ENCODE peak calls at places on chromosomes 4 and X, in five cellular contexts. One of them, this sample, is unnamed.

GRCh38 chr4:96170198-96170597 is 330.3 kb downstream of the PDHA2 start:
- DNase-seq in SK-N-SH: peak
- DNase-seq in HepG2: no peak
- DNase-seq in K562: peak
- DNase-seq in GM12878: no peak
- DNase-seq in this sample: no peak

GRCh38 chrX:100685284-100685996 is 41.4 kb downstream of the SRPX2 start:
- DNase-seq in K562: peak
- DNase-seq in SK-N-SH: peak
- DNase-seq in HepG2: peak
- DNase-seq in GM12878: peak
- DNase-seq in this sample: peak

GRCh38 chr4:88535090-88535755 is 11.6 kb upstream of the PYURF start:
- DNase-seq in SK-N-SH: no peak
- DNase-seq in GM12878: no peak
- DNase-seq in HepG2: no peak
- DNase-seq in K562: no peak
- DNase-seq in this sample: no peak

GRCh38 chrX:136712631-136713030 is 64.7 kb downstream of the CD40LG start:
- DNase-seq in HepG2: no peak
- DNase-seq in SK-N-SH: no peak
- DNase-seq in GM12878: no peak
- DNase-seq in K562: no peak
- DNase-seq in this sample: no peak

GRCh38 chr4:147566762-147567161 is 50.4 kb upstream of the TMEM184C start:
- DNase-seq in SK-N-SH: no peak
- DNase-seq in HepG2: no peak
- DNase-seq in K562: no peak
- DNase-seq in GM12878: no peak
- DNase-seq in this sample: no peak

GRCh38 chrX:107678957-107679740 is 50.8 kb downstream of the PRPS1 start:
- DNase-seq in K562: peak
- DNase-seq in GM12878: no peak
- DNase-seq in HepG2: no peak
- DNase-seq in SK-N-SH: no peak
- DNase-seq in this sample: no peak

GRCh38 chrX:155086202-155086840 is 15.0 kb downstream of the BRCC3 start:
- DNase-seq in K562: peak
- DNase-seq in HepG2: peak
- DNase-seq in SK-N-SH: peak
- DNase-seq in GM12878: no peak
- DNase-seq in this sample: peak

GRCh38 chr4:138927065-138927464 is 88.5 kb upstream of the NOCT start:
- DNase-seq in K562: no peak
- DNase-seq in SK-N-SH: no peak
- DNase-seq in GM12878: no peak
- DNase-seq in HepG2: no peak
- DNase-seq in this sample: no peak

GRCh38 chrX:85114776-85115175 is 111.1 kb downstream of the APOOL start:
- DNase-seq in GM12878: no peak
- DNase-seq in SK-N-SH: no peak
- DNase-seq in K562: no peak
- DNase-seq in HepG2: no peak
- DNase-seq in this sample: no peak

GRCh38 chrX:71210829-71211228 is 12.2 kb upstream of the GJB1 start:
- DNase-seq in K562: no peak
- DNase-seq in SK-N-SH: no peak
- DNase-seq in HepG2: no peak
- DNase-seq in GM12878: no peak
- DNase-seq in this sample: no peak

GRCh38 chr4:99655315-99656081 is 2.1 kb downstream of the C4orf54 start:
- DNase-seq in K562: no peak
- DNase-seq in GM12878: no peak
- DNase-seq in HepG2: no peak
- DNase-seq in SK-N-SH: no peak
- DNase-seq in this sample: no peak

GRCh38 chr4:152983774-152984411 is 47.8 kb downstream of the FHDC1 start:
- DNase-seq in GM12878: no peak
- DNase-seq in K562: no peak
- DNase-seq in HepG2: no peak
- DNase-seq in SK-N-SH: no peak
- DNase-seq in this sample: no peak

GRCh38 chrX:147853701-147854100 is 58.0 kb upstream of the FMR1 start:
- DNase-seq in SK-N-SH: no peak
- DNase-seq in HepG2: no peak
- DNase-seq in GM12878: no peak
- DNase-seq in K562: no peak
- DNase-seq in this sample: no peak

DNA sequence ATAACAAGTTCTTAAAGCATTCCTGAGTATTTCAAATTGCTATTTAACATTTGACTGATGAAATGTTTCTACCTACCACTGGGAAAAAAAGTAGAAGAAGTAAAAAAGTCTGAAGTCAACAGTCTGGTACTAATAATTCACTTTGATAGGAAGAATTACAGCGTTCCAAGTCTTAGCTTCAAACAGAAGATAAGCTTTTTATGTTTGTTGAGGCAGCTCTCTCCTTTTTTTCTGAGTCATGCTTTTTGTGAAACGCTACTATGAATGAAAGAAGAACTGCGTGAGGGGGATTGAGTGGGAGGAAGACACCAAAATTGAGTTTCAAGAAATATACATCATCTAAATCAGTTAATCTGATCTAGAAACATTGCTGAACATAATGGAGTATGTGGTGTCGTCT is 13.0 kb upstream of the KDR start:
- DNase-seq in K562: no peak
- DNase-seq in GM12878: no peak
- DNase-seq in HepG2: no peak
- DNase-seq in SK-N-SH: no peak
- DNase-seq in this sample: no peak
- TF ChIP-seq FOXM1 in K562: no peak
- TF ChIP-seq FOXM1 in GM12878: no peak
- TF ChIP-seq FOXM1 in HepG2: no peak
- TF ChIP-seq FOXM1 in SK-N-SH: no peak
- TF ChIP-seq FOXM1 in this sample: no peak

DNA sequence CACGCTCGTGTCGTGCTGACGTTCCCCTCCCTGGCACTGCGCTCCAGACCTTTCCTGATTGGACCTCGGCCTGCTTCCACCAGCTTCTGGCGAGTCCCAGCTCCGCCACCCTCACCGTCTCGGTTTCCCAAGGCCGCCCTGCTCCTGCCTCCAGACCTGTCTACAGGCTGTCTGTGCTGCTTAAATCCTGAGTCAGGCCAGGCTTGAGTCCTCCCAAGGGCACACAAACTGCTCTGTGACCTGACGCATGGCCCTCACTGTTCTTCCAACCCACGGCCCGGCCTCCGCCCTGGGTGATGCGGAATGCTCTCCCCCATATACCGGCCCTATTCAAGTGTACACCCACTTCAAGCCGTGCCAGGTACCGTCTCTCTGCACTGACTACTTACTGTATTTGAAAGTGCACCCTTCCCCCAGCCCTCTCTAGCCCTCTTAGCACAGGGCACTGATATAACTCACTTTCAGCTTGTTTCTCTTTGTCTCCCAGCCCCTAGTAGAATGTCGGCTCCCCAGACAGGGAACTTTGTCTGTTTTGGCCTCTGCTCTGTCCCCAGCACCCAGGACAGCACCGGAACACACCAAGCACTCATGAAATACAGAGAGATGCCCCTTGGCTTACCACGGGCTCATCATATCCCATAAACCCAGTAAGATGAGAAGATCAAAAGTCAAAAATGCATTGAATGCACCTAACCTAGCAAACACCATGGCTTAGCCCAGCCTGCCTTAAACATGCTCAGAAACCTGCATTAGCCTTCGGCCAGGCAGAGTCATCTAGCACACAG is 63.1 kb upstream of the AFAP1 start:
- DNase-seq in K562: no peak
- DNase-seq in HepG2: no peak
- DNase-seq in GM12878: no peak
- DNase-seq in SK-N-SH: no peak
- DNase-seq in this sample: no peak
- TF ChIP-seq FOXM1 in K562: no peak
- TF ChIP-seq FOXM1 in HepG2: no peak
- TF ChIP-seq FOXM1 in GM12878: no peak
- TF ChIP-seq FOXM1 in SK-N-SH: no peak
- TF ChIP-seq FOXM1 in this sample: no peak

GRCh38 chr4:8179771-8180170 is 19.3 kb upstream of the SH3TC1 start:
- DNase-seq in SK-N-SH: no peak
- DNase-seq in HepG2: no peak
- DNase-seq in K562: no peak
- DNase-seq in GM12878: no peak
- DNase-seq in this sample: no peak

GRCh38 chr4:8180310-8181093 is 18.6 kb upstream of the SH3TC1 start:
- DNase-seq in GM12878: no peak
- DNase-seq in K562: no peak
- DNase-seq in SK-N-SH: no peak
- DNase-seq in HepG2: no peak
- DNase-seq in this sample: no peak

GRCh38 chr4:8181844-8182243 is 17.2 kb upstream of the SH3TC1 start:
- DNase-seq in SK-N-SH: no peak
- DNase-seq in HepG2: no peak
- DNase-seq in GM12878: no peak
- DNase-seq in K562: peak
- DNase-seq in this sample: no peak

GRCh38 chr4:8182294-8182693 is 16.8 kb upstream of the SH3TC1 start:
- DNase-seq in HepG2: no peak
- DNase-seq in K562: no peak
- DNase-seq in SK-N-SH: no peak
- DNase-seq in GM12878: no peak
- DNase-seq in this sample: no peak

GRCh38 chr4:8181119-8181518 is 18.0 kb upstream of the SH3TC1 start:
- DNase-seq in HepG2: no peak
- DNase-seq in SK-N-SH: no peak
- DNase-seq in K562: no peak
- DNase-seq in GM12878: no peak
- DNase-seq in this sample: no peak
- TF ChIP-seq FOXM1 in HepG2: no peak
- TF ChIP-seq FOXM1 in SK-N-SH: no peak
- TF ChIP-seq FOXM1 in K562: no peak
- TF ChIP-seq FOXM1 in GM12878: no peak
- TF ChIP-seq FOXM1 in this sample: no peak

DNA sequence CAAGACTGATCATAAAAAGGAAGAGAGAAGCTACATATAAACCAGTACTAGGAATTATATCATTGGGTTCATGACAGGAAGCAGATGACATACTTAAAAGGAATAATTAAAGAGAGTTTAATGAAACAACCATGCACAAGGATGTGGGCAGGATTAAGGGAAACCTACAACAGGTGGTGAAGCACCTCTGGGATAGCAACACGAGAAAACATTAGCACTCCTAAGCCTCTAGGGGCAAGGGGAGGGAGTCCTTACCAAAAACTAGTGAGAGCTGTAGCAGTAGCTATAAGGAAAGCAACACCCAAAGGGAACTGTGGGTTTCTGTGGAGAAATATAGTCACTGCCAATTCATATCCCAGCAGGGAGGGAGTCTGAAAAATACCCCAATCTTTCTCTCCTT is 7.2 kb upstream of the THOC2 start:
- DNase-seq in SK-N-SH: no peak
- DNase-seq in K562: no peak
- DNase-seq in GM12878: no peak
- DNase-seq in HepG2: no peak
- DNase-seq in this sample: peak
- TF ChIP-seq FOXM1 in SK-N-SH: no peak
- TF ChIP-seq FOXM1 in K562: no peak
- TF ChIP-seq FOXM1 in GM12878: no peak
- TF ChIP-seq FOXM1 in HepG2: no peak
- TF ChIP-seq FOXM1 in this sample: no peak

GRCh38 chrX:44903842-44904530 is 31.0 kb downstream of the KDM6A start:
- DNase-seq in HepG2: no peak
- DNase-seq in K562: no peak
- DNase-seq in SK-N-SH: no peak
- DNase-seq in GM12878: no peak
- DNase-seq in this sample: no peak

GRCh38 chrX:44897539-44897938 is 24.6 kb downstream of the KDM6A start:
- DNase-seq in K562: no peak
- DNase-seq in HepG2: no peak
- DNase-seq in SK-N-SH: no peak
- DNase-seq in GM12878: no peak
- DNase-seq in this sample: no peak

GRCh38 chrX:44903107-44903506 is 30.1 kb downstream of the KDM6A start:
- DNase-seq in GM12878: no peak
- DNase-seq in HepG2: peak
- DNase-seq in SK-N-SH: no peak
- DNase-seq in K562: peak
- DNase-seq in this sample: no peak

GRCh38 chrX:44896566-44897186 is 23.7 kb downstream of the KDM6A start:
- DNase-seq in GM12878: no peak
- DNase-seq in HepG2: no peak
- DNase-seq in SK-N-SH: no peak
- DNase-seq in K562: no peak
- DNase-seq in this sample: no peak

GRCh38 chrX:44898411-44899221 is 25.6 kb downstream of the KDM6A start:
- DNase-seq in GM12878: no peak
- DNase-seq in K562: no peak
- DNase-seq in SK-N-SH: no peak
- DNase-seq in HepG2: peak
- DNase-seq in this sample: no peak
- TF ChIP-seq FOXM1 in GM12878: no peak
- TF ChIP-seq FOXM1 in K562: no peak
- TF ChIP-seq FOXM1 in SK-N-SH: no peak
- TF ChIP-seq FOXM1 in HepG2: no peak
- TF ChIP-seq FOXM1 in this sample: no peak

GRCh38 chr4:109436504-109436903 is 2.9 kb downstream of the SEC24B start:
- DNase-seq in GM12878: no peak
- DNase-seq in HepG2: no peak
- DNase-seq in SK-N-SH: no peak
- DNase-seq in K562: no peak
- DNase-seq in this sample: no peak
- TF ChIP-seq FOXM1 in GM12878: no peak
- TF ChIP-seq FOXM1 in HepG2: no peak
- TF ChIP-seq FOXM1 in SK-N-SH: no peak
- TF ChIP-seq FOXM1 in K562: no peak
- TF ChIP-seq FOXM1 in this sample: no peak

This sample was measured in HEK293T.